ENCODE peak calls at places on chromosomes 4 and X, in six cellular contexts. One of them, this sample, is unnamed.

GRCh38 chr4:121688696-121689095 is 8.1 kb downstream of the ANXA5 start:
- DNase-seq in GM12878: no peak
- DNase-seq in WTC11: no peak
- DNase-seq in K562: no peak
- DNase-seq in H1: no peak
- DNase-seq in HepG2: no peak
- DNase-seq in this sample: no peak

GRCh38 chr4:184409911-184410692 is 64.2 kb downstream of the IRF2 start:
- DNase-seq in K562: no peak
- DNase-seq in HepG2: no peak
- DNase-seq in WTC11: no peak
- DNase-seq in H1: no peak
- DNase-seq in GM12878: no peak
- DNase-seq in this sample: no peak

GRCh38 chrX:16664059-16664458 is 14.1 kb downstream of the S100G start:
- DNase-seq in K562: no peak
- DNase-seq in H1: no peak
- DNase-seq in WTC11: no peak
- DNase-seq in HepG2: no peak
- DNase-seq in GM12878: no peak
- DNase-seq in this sample: no peak

GRCh38 chr4:48262926-48263325 is 6.7 kb downstream of the TEC start:
- DNase-seq in HepG2: no peak
- DNase-seq in H1: no peak
- DNase-seq in K562: no peak
- DNase-seq in GM12878: no peak
- DNase-seq in WTC11: no peak
- DNase-seq in this sample: no peak

GRCh38 chr4:185573651-185574199 is 38.4 kb upstream of the PDLIM3 start:
- DNase-seq in H1: peak
- DNase-seq in WTC11: peak
- DNase-seq in HepG2: peak
- DNase-seq in GM12878: no peak
- DNase-seq in K562: no peak
- DNase-seq in this sample: peak

GRCh38 chr4:173257732-173258717 is 76.1 kb downstream of the HMGB2 start:
- DNase-seq in HepG2: peak
- DNase-seq in GM12878: no peak
- DNase-seq in H1: no peak
- DNase-seq in K562: peak
- DNase-seq in WTC11: peak
- DNase-seq in this sample: peak

GRCh38 chrX:85108165-85108564 is 104.5 kb downstream of the APOOL start:
- DNase-seq in WTC11: no peak
- DNase-seq in H1: no peak
- DNase-seq in K562: no peak
- DNase-seq in HepG2: no peak
- DNase-seq in GM12878: no peak
- DNase-seq in this sample: no peak

GRCh38 chr4:126718161-126718560 is 914.6 kb upstream of the INTU start:
- DNase-seq in WTC11: no peak
- DNase-seq in K562: peak
- DNase-seq in H1: no peak
- DNase-seq in HepG2: no peak
- DNase-seq in GM12878: no peak
- DNase-seq in this sample: no peak

GRCh38 chr4:180665994-180666818 is 1577.0 kb upstream of the TENM3 start:
- DNase-seq in WTC11: peak
- DNase-seq in K562: peak
- DNase-seq in GM12878: no peak
- DNase-seq in H1: no peak
- DNase-seq in HepG2: peak
- DNase-seq in this sample: peak

GRCh38 chrX:130299279-130300009 is 30.7 kb upstream of the ZNF280C start:
- DNase-seq in HepG2: no peak
- DNase-seq in WTC11: no peak
- DNase-seq in H1: no peak
- DNase-seq in GM12878: no peak
- DNase-seq in K562: no peak
- DNase-seq in this sample: peak

GRCh38 chr4:1315838-1316536 is 26.3 kb downstream of the MAEA start:
- DNase-seq in WTC11: no peak
- DNase-seq in H1: no peak
- DNase-seq in GM12878: no peak
- DNase-seq in K562: no peak
- DNase-seq in HepG2: no peak
- DNase-seq in this sample: no peak

GRCh38 chrX:67998540-67998939 is 434.8 kb downstream of the OPHN1 start:
- DNase-seq in GM12878: no peak
- DNase-seq in K562: no peak
- DNase-seq in HepG2: no peak
- DNase-seq in H1: no peak
- DNase-seq in WTC11: no peak
- DNase-seq in this sample: no peak

GRCh38 chrX:14027511-14028019 is 2.1 kb downstream of the GEMIN8 start:
- DNase-seq in GM12878: peak
- DNase-seq in H1: no peak
- DNase-seq in HepG2: peak
- DNase-seq in K562: no peak
- DNase-seq in WTC11: no peak
- DNase-seq in this sample: no peak

GRCh38 chrX:136046295-136046894 is 61.2 kb downstream of the SLC9A6 start:
- DNase-seq in HepG2: no peak
- DNase-seq in GM12878: no peak
- DNase-seq in WTC11: no peak
- DNase-seq in K562: no peak
- DNase-seq in H1: no peak
- DNase-seq in this sample: no peak

GRCh38 chr4:152090543-152090942 is 329.7 kb upstream of the GATB start:
- DNase-seq in K562: no peak
- DNase-seq in H1: no peak
- DNase-seq in WTC11: no peak
- DNase-seq in HepG2: no peak
- DNase-seq in GM12878: no peak
- DNase-seq in this sample: no peak

GRCh38 chrX:41661366-41662095 is 27.2 kb upstream of the GPR34 start:
- DNase-seq in K562: no peak
- DNase-seq in WTC11: no peak
- DNase-seq in H1: no peak
- DNase-seq in HepG2: no peak
- DNase-seq in GM12878: no peak
- DNase-seq in this sample: no peak

GRCh38 chrX:75547783-75548182 is 24.9 kb upstream of the ZDHHC15 start:
- DNase-seq in H1: no peak
- DNase-seq in GM12878: no peak
- DNase-seq in WTC11: no peak
- DNase-seq in HepG2: no peak
- DNase-seq in K562: no peak
- DNase-seq in this sample: no peak

GRCh38 chrX:41895826-41896225 is 27.5 kb downstream of the CASK start:
- DNase-seq in HepG2: no peak
- DNase-seq in WTC11: no peak
- DNase-seq in K562: no peak
- DNase-seq in H1: no peak
- DNase-seq in GM12878: no peak
- DNase-seq in this sample: no peak

GRCh38 chr4:126004936-126005335 is 690.2 kb downstream of the FAT4 start:
- DNase-seq in HepG2: no peak
- DNase-seq in GM12878: no peak
- DNase-seq in WTC11: no peak
- DNase-seq in H1: no peak
- DNase-seq in K562: no peak
- DNase-seq in this sample: no peak

GRCh38 chr4:84573335-84573734 is 9.6 kb upstream of the CDS1 start:
- DNase-seq in WTC11: no peak
- DNase-seq in K562: no peak
- DNase-seq in GM12878: no peak
- DNase-seq in H1: no peak
- DNase-seq in HepG2: no peak
- DNase-seq in this sample: no peak

GRCh38 chrX:109352121-109352556 is 129.7 kb downstream of the GUCY2F start:
- DNase-seq in WTC11: no peak
- DNase-seq in HepG2: no peak
- DNase-seq in K562: no peak
- DNase-seq in GM12878: no peak
- DNase-seq in H1: no peak
- DNase-seq in this sample: no peak

GRCh38 chr4:25867781-25868180 is 5.0 kb upstream of the SEL1L3 start:
- DNase-seq in HepG2: no peak
- DNase-seq in H1: no peak
- DNase-seq in GM12878: no peak
- DNase-seq in WTC11: no peak
- DNase-seq in K562: no peak
- DNase-seq in this sample: no peak

GRCh38 chrX:133655262-133655913 is 240.1 kb upstream of the GPC4 start:
- DNase-seq in HepG2: no peak
- DNase-seq in GM12878: no peak
- DNase-seq in K562: no peak
- DNase-seq in WTC11: no peak
- DNase-seq in H1: no peak
- DNase-seq in this sample: no peak

GRCh38 chr4:62474802-62475201 is 1274.7 kb downstream of the ADGRL3 start:
- DNase-seq in K562: no peak
- DNase-seq in GM12878: no peak
- DNase-seq in HepG2: no peak
- DNase-seq in WTC11: no peak
- DNase-seq in H1: no peak
- DNase-seq in this sample: no peak

DNA sequence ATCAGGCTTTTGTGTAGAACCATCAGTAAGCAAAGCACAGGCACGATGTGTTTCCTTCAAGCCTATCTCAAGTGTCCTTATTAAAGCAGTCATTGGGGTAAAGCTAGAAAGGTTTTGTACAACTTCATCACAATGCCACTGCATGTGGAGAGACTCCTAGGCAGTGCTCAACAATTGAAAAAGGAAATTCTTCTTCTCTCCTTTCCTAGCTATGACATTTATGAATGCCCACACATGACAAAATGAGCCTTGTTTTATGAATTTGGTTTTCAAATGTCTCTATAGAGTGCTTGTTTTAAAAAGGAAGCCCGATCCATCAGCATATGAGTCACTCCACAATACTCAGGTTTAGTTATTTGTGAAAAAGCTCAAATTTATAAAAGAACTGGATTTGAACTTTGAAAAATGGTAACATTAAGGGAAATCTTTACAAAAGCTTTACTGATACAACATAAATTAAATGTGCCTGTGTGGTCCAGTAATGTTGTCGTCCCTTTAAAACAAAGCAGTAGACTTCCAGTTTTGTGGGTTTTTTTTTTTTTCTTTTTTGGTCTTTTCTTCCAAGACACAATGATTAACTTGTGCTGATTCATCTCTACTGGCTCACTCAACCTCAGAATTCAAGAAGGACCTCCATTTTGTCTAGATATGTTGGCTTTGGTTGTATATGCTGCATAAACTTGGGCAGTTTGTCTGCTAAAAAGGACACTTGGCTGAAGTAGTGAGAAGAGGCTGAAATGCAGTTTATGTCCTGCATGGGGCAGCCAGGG is 273.8 kb downstream of the GASK1B start:
- DNase-seq in HepG2: no peak
- DNase-seq in WTC11: no peak
- DNase-seq in GM12878: no peak
- DNase-seq in H1: no peak
- DNase-seq in K562: no peak
- DNase-seq in this sample: no peak
- TF ChIP-seq CREB1 in HepG2: no peak
- TF ChIP-seq CREB1 in WTC11: no peak
- TF ChIP-seq CREB1 in GM12878: no peak
- TF ChIP-seq CREB1 in H1: no peak
- TF ChIP-seq CREB1 in K562: no peak
- TF ChIP-seq CREB1 in this sample: no peak

GRCh38 chrX:102995316-102995715 is 58.2 kb downstream of the RAB40AL start:
- DNase-seq in K562: no peak
- DNase-seq in WTC11: no peak
- DNase-seq in HepG2: no peak
- DNase-seq in GM12878: no peak
- DNase-seq in H1: no peak
- DNase-seq in this sample: no peak
- TF ChIP-seq CREB1 in K562: no peak
- TF ChIP-seq CREB1 in WTC11: no peak
- TF ChIP-seq CREB1 in HepG2: no peak
- TF ChIP-seq CREB1 in GM12878: no peak
- TF ChIP-seq CREB1 in H1: no peak
- TF ChIP-seq CREB1 in this sample: no peak

GRCh38 chr4:102553982-102554381 is 52.8 kb downstream of the NFKB1 start:
- DNase-seq in K562: no peak
- DNase-seq in WTC11: no peak
- DNase-seq in HepG2: no peak
- DNase-seq in H1: no peak
- DNase-seq in GM12878: no peak
- DNase-seq in this sample: no peak
- TF ChIP-seq CREB1 in K562: no peak
- TF ChIP-seq CREB1 in WTC11: no peak
- TF ChIP-seq CREB1 in HepG2: no peak
- TF ChIP-seq CREB1 in H1: no peak
- TF ChIP-seq CREB1 in GM12878: no peak
- TF ChIP-seq CREB1 in this sample: no peak

GRCh38 chrX:87403551-87403950 is 114.1 kb upstream of the KLHL4 start:
- DNase-seq in WTC11: no peak
- DNase-seq in GM12878: no peak
- DNase-seq in H1: no peak
- DNase-seq in K562: no peak
- DNase-seq in HepG2: no peak
- DNase-seq in this sample: no peak

GRCh38 chrX:87409113-87409841 is 108.3 kb upstream of the KLHL4 start:
- DNase-seq in HepG2: peak
- DNase-seq in WTC11: no peak
- DNase-seq in H1: no peak
- DNase-seq in K562: peak
- DNase-seq in GM12878: no peak
- DNase-seq in this sample: no peak
- TF ChIP-seq CREB1 in HepG2: no peak
- TF ChIP-seq CREB1 in WTC11: no peak
- TF ChIP-seq CREB1 in H1: no peak
- TF ChIP-seq CREB1 in K562: no peak
- TF ChIP-seq CREB1 in GM12878: no peak
- TF ChIP-seq CREB1 in this sample: no peak

GRCh38 chr4:178347091-178347490 is 904.9 kb upstream of the AGA start:
- DNase-seq in HepG2: no peak
- DNase-seq in GM12878: no peak
- DNase-seq in WTC11: no peak
- DNase-seq in H1: no peak
- DNase-seq in K562: no peak
- DNase-seq in this sample: no peak
- TF ChIP-seq CREB1 in HepG2: no peak
- TF ChIP-seq CREB1 in GM12878: no peak
- TF ChIP-seq CREB1 in WTC11: no peak
- TF ChIP-seq CREB1 in H1: no peak
- TF ChIP-seq CREB1 in K562: no peak
- TF ChIP-seq CREB1 in this sample: no peak

GRCh38 chrX:112896051-112896450 is 55.4 kb upstream of the AMOT start:
- DNase-seq in WTC11: no peak
- DNase-seq in H1: no peak
- DNase-seq in GM12878: no peak
- DNase-seq in HepG2: no peak
- DNase-seq in K562: no peak
- DNase-seq in this sample: no peak
- TF ChIP-seq CREB1 in WTC11: no peak
- TF ChIP-seq CREB1 in H1: no peak
- TF ChIP-seq CREB1 in GM12878: no peak
- TF ChIP-seq CREB1 in HepG2: no peak
- TF ChIP-seq CREB1 in K562: no peak
- TF ChIP-seq CREB1 in this sample: no peak

This sample was measured in GM23338.